ENCODE peak calls at places on chromosome 21, in five cellular contexts. One of them, this sample, is unnamed.

GRCh38 chr21:32155226-32155625 is 123.6 kb downstream of the MIS18A start:
- DNase-seq in RKO: no peak
- DNase-seq in activated CD8-positive, alpha-beta T cell treated with anti-CD3 and anti-CD28 coated beads for 36 hours: no peak
- DNase-seq in kidney glomerular epithelial cell: no peak
- DNase-seq in adrenal gland: no peak
- DNase-seq in this sample: no peak

GRCh38 chr21:34189506-34189905 is 116.1 kb downstream of the MRPS6 start:
- DNase-seq in RKO: no peak
- DNase-seq in activated CD8-positive, alpha-beta T cell treated with anti-CD3 and anti-CD28 coated beads for 36 hours: no peak
- DNase-seq in kidney glomerular epithelial cell: no peak
- DNase-seq in adrenal gland: no peak
- DNase-seq in this sample: no peak

GRCh38 chr21:43921602-43921978 is 56.6 kb downstream of the AGPAT3 start:
- DNase-seq in RKO: no peak
- DNase-seq in activated CD8-positive, alpha-beta T cell treated with anti-CD3 and anti-CD28 coated beads for 36 hours: peak
- DNase-seq in kidney glomerular epithelial cell: no peak
- DNase-seq in adrenal gland: no peak
- DNase-seq in this sample: no peak

GRCh38 chr21:43757601-43758000 is 18.5 kb downstream of the CSTB start:
- DNase-seq in RKO: no peak
- DNase-seq in activated CD8-positive, alpha-beta T cell treated with anti-CD3 and anti-CD28 coated beads for 36 hours: no peak
- DNase-seq in kidney glomerular epithelial cell: no peak
- DNase-seq in adrenal gland: peak
- DNase-seq in this sample: no peak

GRCh38 chr21:42377211-42377950 is 11.0 kb upstream of the TFF1 start:
- DNase-seq in RKO: no peak
- DNase-seq in activated CD8-positive, alpha-beta T cell treated with anti-CD3 and anti-CD28 coated beads for 36 hours: no peak
- DNase-seq in kidney glomerular epithelial cell: no peak
- DNase-seq in adrenal gland: no peak
- DNase-seq in this sample: no peak

GRCh38 chr21:42565206-42565810 is 51.7 kb downstream of the SLC37A1 start:
- DNase-seq in RKO: no peak
- DNase-seq in activated CD8-positive, alpha-beta T cell treated with anti-CD3 and anti-CD28 coated beads for 36 hours: no peak
- DNase-seq in kidney glomerular epithelial cell: no peak
- DNase-seq in adrenal gland: peak
- DNase-seq in this sample: peak

GRCh38 chr21:24217141-24217540 is 1390.1 kb downstream of the MRPL39 start:
- DNase-seq in RKO: no peak
- DNase-seq in activated CD8-positive, alpha-beta T cell treated with anti-CD3 and anti-CD28 coated beads for 36 hours: no peak
- DNase-seq in kidney glomerular epithelial cell: no peak
- DNase-seq in adrenal gland: no peak
- DNase-seq in this sample: no peak

GRCh38 chr21:44516828-44517174 is 23.2 kb downstream of the KRTAP10-1 start:
- DNase-seq in RKO: no peak
- DNase-seq in activated CD8-positive, alpha-beta T cell treated with anti-CD3 and anti-CD28 coated beads for 36 hours: no peak
- DNase-seq in kidney glomerular epithelial cell: no peak
- DNase-seq in adrenal gland: no peak
- DNase-seq in this sample: no peak

GRCh38 chr21:41600961-41601572 is 93.1 kb upstream of the TMPRSS2 start:
- DNase-seq in RKO: no peak
- DNase-seq in activated CD8-positive, alpha-beta T cell treated with anti-CD3 and anti-CD28 coated beads for 36 hours: no peak
- DNase-seq in kidney glomerular epithelial cell: no peak
- DNase-seq in adrenal gland: no peak
- DNase-seq in this sample: no peak

GRCh38 chr21:42227909-42228708 is 9.2 kb downstream of the ABCG1 start:
- DNase-seq in RKO: peak
- DNase-seq in activated CD8-positive, alpha-beta T cell treated with anti-CD3 and anti-CD28 coated beads for 36 hours: peak
- DNase-seq in kidney glomerular epithelial cell: peak
- DNase-seq in adrenal gland: peak
- DNase-seq in this sample: peak

GRCh38 chr21:46069719-46070279 is 28.1 kb upstream of the COL6A2 start:
- DNase-seq in RKO: no peak
- DNase-seq in activated CD8-positive, alpha-beta T cell treated with anti-CD3 and anti-CD28 coated beads for 36 hours: no peak
- DNase-seq in kidney glomerular epithelial cell: no peak
- DNase-seq in adrenal gland: no peak
- DNase-seq in this sample: peak

GRCh38 chr21:45557611-45558043 is 15.4 kb upstream of the SLC19A1 start:
- DNase-seq in RKO: no peak
- DNase-seq in activated CD8-positive, alpha-beta T cell treated with anti-CD3 and anti-CD28 coated beads for 36 hours: no peak
- DNase-seq in kidney glomerular epithelial cell: no peak
- DNase-seq in adrenal gland: peak
- DNase-seq in this sample: no peak

GRCh38 chr21:36207577-36208320 is 51.1 kb downstream of the DOP1B start:
- DNase-seq in RKO: no peak
- DNase-seq in activated CD8-positive, alpha-beta T cell treated with anti-CD3 and anti-CD28 coated beads for 36 hours: peak
- DNase-seq in kidney glomerular epithelial cell: peak
- DNase-seq in adrenal gland: no peak
- DNase-seq in this sample: no peak

GRCh38 chr21:45410865-45411809 is 6.2 kb downstream of the COL18A1 start:
- DNase-seq in RKO: no peak
- DNase-seq in activated CD8-positive, alpha-beta T cell treated with anti-CD3 and anti-CD28 coated beads for 36 hours: no peak
- DNase-seq in kidney glomerular epithelial cell: no peak
- DNase-seq in adrenal gland: peak
- DNase-seq in this sample: peak

GRCh38 chr21:42562258-42562657 is 48.6 kb downstream of the SLC37A1 start:
- DNase-seq in RKO: no peak
- DNase-seq in activated CD8-positive, alpha-beta T cell treated with anti-CD3 and anti-CD28 coated beads for 36 hours: no peak
- DNase-seq in kidney glomerular epithelial cell: no peak
- DNase-seq in adrenal gland: no peak
- DNase-seq in this sample: no peak

GRCh38 chr21:14358775-14359174 is 24.2 kb downstream of the HSPA13 start:
- DNase-seq in RKO: peak
- DNase-seq in activated CD8-positive, alpha-beta T cell treated with anti-CD3 and anti-CD28 coated beads for 36 hours: no peak
- DNase-seq in kidney glomerular epithelial cell: no peak
- DNase-seq in adrenal gland: no peak
- DNase-seq in this sample: no peak

GRCh38 chr21:37565530-37566223 is 199.1 kb downstream of the DYRK1A start:
- DNase-seq in RKO: peak
- DNase-seq in activated CD8-positive, alpha-beta T cell treated with anti-CD3 and anti-CD28 coated beads for 36 hours: no peak
- DNase-seq in kidney glomerular epithelial cell: no peak
- DNase-seq in adrenal gland: no peak
- DNase-seq in this sample: peak

GRCh38 chr21:46065215-46065992 is 32.5 kb upstream of the COL6A2 start:
- DNase-seq in RKO: no peak
- DNase-seq in activated CD8-positive, alpha-beta T cell treated with anti-CD3 and anti-CD28 coated beads for 36 hours: peak
- DNase-seq in kidney glomerular epithelial cell: peak
- DNase-seq in adrenal gland: no peak
- DNase-seq in this sample: no peak

GRCh38 chr21:33208534-33208933 is 21.2 kb upstream of the IFNAR2 start:
- DNase-seq in RKO: no peak
- DNase-seq in activated CD8-positive, alpha-beta T cell treated with anti-CD3 and anti-CD28 coated beads for 36 hours: no peak
- DNase-seq in kidney glomerular epithelial cell: no peak
- DNase-seq in adrenal gland: no peak
- DNase-seq in this sample: no peak

GRCh38 chr21:45818904-45819285 is 162.7 kb upstream of the COL6A1 start:
- DNase-seq in RKO: no peak
- DNase-seq in activated CD8-positive, alpha-beta T cell treated with anti-CD3 and anti-CD28 coated beads for 36 hours: peak
- DNase-seq in kidney glomerular epithelial cell: no peak
- DNase-seq in adrenal gland: no peak
- DNase-seq in this sample: peak

GRCh38 chr21:44929799-44930542 is 9.3 kb upstream of the ITGB2 start:
- DNase-seq in RKO: no peak
- DNase-seq in activated CD8-positive, alpha-beta T cell treated with anti-CD3 and anti-CD28 coated beads for 36 hours: no peak
- DNase-seq in kidney glomerular epithelial cell: no peak
- DNase-seq in adrenal gland: no peak
- DNase-seq in this sample: no peak

GRCh38 chr21:35508389-35508888 is 459.3 kb upstream of the RUNX1 start:
- DNase-seq in RKO: peak
- DNase-seq in activated CD8-positive, alpha-beta T cell treated with anti-CD3 and anti-CD28 coated beads for 36 hours: peak
- DNase-seq in kidney glomerular epithelial cell: no peak
- DNase-seq in adrenal gland: peak
- DNase-seq in this sample: peak

GRCh38 chr21:45575993-45576837 is 34.0 kb upstream of the SLC19A1 start:
- DNase-seq in RKO: no peak
- DNase-seq in activated CD8-positive, alpha-beta T cell treated with anti-CD3 and anti-CD28 coated beads for 36 hours: no peak
- DNase-seq in kidney glomerular epithelial cell: no peak
- DNase-seq in adrenal gland: peak
- DNase-seq in this sample: no peak

GRCh38 chr21:42038826-42039425 is 28.8 kb upstream of the ZBTB21 start:
- DNase-seq in RKO: no peak
- DNase-seq in activated CD8-positive, alpha-beta T cell treated with anti-CD3 and anti-CD28 coated beads for 36 hours: no peak
- DNase-seq in kidney glomerular epithelial cell: no peak
- DNase-seq in adrenal gland: peak
- DNase-seq in this sample: no peak

This sample was measured in left lobe of liver.